ENCODE peak calls at places on chromosome 2, in five cellular contexts. I is IMR-90, T is pancreas, F is RPMI8226, G is ascending aorta. R is an unnamed sample.
A peak's percentile ranks its signal among the peaks of the same experiment; 100 is the strongest.

GRCh38 chr2:33765122-33765521 is 166.0 kb upstream of the FAM98A start:
- DNase-seq in I (no peak), G (no peak), T (no peak), F (no peak), R (no peak)

GRCh38 chr2:28366496-28367282 is 26.0 kb upstream of the FOSL2 start:
- DNase-seq in F (no peak), G (no peak), T (no peak), I (no peak), R (no peak)

GRCh38 chr2:11102956-11103860 is 52.1 kb upstream of the SLC66A3 start:
- DNase-seq in T (no peak), G (peak; percentile 56), I (no peak), F (peak; percentile 55), R (no peak)

GRCh38 chr2:127157651-127158460 is 50.9 kb upstream of the BIN1 start:
- DNase-seq in I (no peak), G (no peak), T (no peak), F (no peak), R (no peak)

GRCh38 chr2:197867630-197868029 is 63.2 kb downstream of the PLCL1 start:
- DNase-seq in I (no peak), G (no peak), F (no peak), T (no peak), R (no peak)

GRCh38 chr2:88086401-88086800 is 18.8 kb downstream of the SMYD1 start:
- DNase-seq in T (no peak), I (no peak), F (no peak), G (no peak), R (no peak)

GRCh38 chr2:240430595-240430994 is 4.9 kb upstream of the GPC1 start:
- DNase-seq in I (no peak), T (peak; percentile 5), G (peak; percentile 44), F (no peak), R (no peak)

GRCh38 chr2:151669585-151670081 is 64.6 kb downstream of the NEB start:
- DNase-seq in F (peak; percentile 11), T (no peak), I (no peak), G (no peak), R (no peak)

GRCh38 chr2:129056309-129056958 is 737.8 kb upstream of the HS6ST1 start:
- DNase-seq in I (no peak), G (no peak), T (no peak), F (peak; percentile 54), R (no peak)

GRCh38 chr2:213090772-213091171 is 60.6 kb downstream of the IKZF2 start:
- DNase-seq in T (no peak), F (no peak), I (no peak), G (no peak), R (no peak)